ENCODE peak calls at places on chromosomes 6 and 20, in ten cellular contexts. One of them, this sample, is unnamed.

GRCh38 chr6:108667984-108668383 is 107.3 kb downstream of the FOXO3 start:
- DNase-seq in endodermal cell: no peak
- DNase-seq in IMR-90: peak; percentile 75
- DNase-seq in ovary: no peak
- DNase-seq in heart right ventricle: no peak
- DNase-seq in HCT116: no peak
- DNase-seq in body of pancreas: no peak
- DNase-seq in upper lobe of right lung: no peak
- DNase-seq in tibial artery: no peak
- DNase-seq in mammary epithelial cell: no peak
- DNase-seq in this sample: no peak

GRCh38 chr6:54993294-54993693 is 146.7 kb downstream of the FAM83B start:
- DNase-seq in body of pancreas: no peak
- DNase-seq in tibial artery: no peak
- DNase-seq in ovary: no peak
- DNase-seq in mammary epithelial cell: no peak
- DNase-seq in HCT116: no peak
- DNase-seq in IMR-90: no peak
- DNase-seq in endodermal cell: no peak
- DNase-seq in heart right ventricle: no peak
- DNase-seq in upper lobe of right lung: no peak
- DNase-seq in this sample: no peak

GRCh38 chr20:25984933-25985332 is 288.3 kb upstream of the ZNF337 start:
- DNase-seq in HCT116: no peak
- DNase-seq in tibial artery: no peak
- DNase-seq in body of pancreas: peak; percentile 16
- DNase-seq in upper lobe of right lung: peak; percentile 73
- DNase-seq in heart right ventricle: peak; percentile 71
- DNase-seq in endodermal cell: no peak
- DNase-seq in ovary: peak; percentile 69
- DNase-seq in IMR-90: peak; percentile 49
- DNase-seq in mammary epithelial cell: no peak
- DNase-seq in this sample: no peak

GRCh38 chr20:54208492-54209044 is 681 bp downstream of the PFDN4 start:
- DNase-seq in mammary epithelial cell: peak; percentile 65
- DNase-seq in heart right ventricle: peak; percentile 36
- DNase-seq in upper lobe of right lung: no peak
- DNase-seq in ovary: no peak
- DNase-seq in HCT116: no peak
- DNase-seq in body of pancreas: no peak
- DNase-seq in endodermal cell: no peak
- DNase-seq in tibial artery: no peak
- DNase-seq in IMR-90: peak; percentile 63
- DNase-seq in this sample: no peak

GRCh38 chr20:15799871-15800270 is 773.4 kb downstream of the KIF16B start:
- DNase-seq in IMR-90: peak; percentile 0
- DNase-seq in heart right ventricle: no peak
- DNase-seq in mammary epithelial cell: peak; percentile 67
- DNase-seq in HCT116: no peak
- DNase-seq in tibial artery: no peak
- DNase-seq in ovary: no peak
- DNase-seq in body of pancreas: no peak
- DNase-seq in upper lobe of right lung: no peak
- DNase-seq in endodermal cell: no peak
- DNase-seq in this sample: no peak

GRCh38 chr20:3784226-3784853 is 2.2 kb downstream of the CENPB start:
- DNase-seq in body of pancreas: no peak
- DNase-seq in heart right ventricle: peak; percentile 5
- DNase-seq in ovary: no peak
- DNase-seq in endodermal cell: no peak
- DNase-seq in tibial artery: no peak
- DNase-seq in upper lobe of right lung: no peak
- DNase-seq in mammary epithelial cell: no peak
- DNase-seq in HCT116: no peak
- DNase-seq in IMR-90: no peak
- DNase-seq in this sample: no peak

GRCh38 chr6:43941174-43941573 is 171.2 kb downstream of the VEGFA start:
- DNase-seq in endodermal cell: no peak
- DNase-seq in body of pancreas: no peak
- DNase-seq in mammary epithelial cell: no peak
- DNase-seq in IMR-90: no peak
- DNase-seq in tibial artery: no peak
- DNase-seq in ovary: no peak
- DNase-seq in HCT116: no peak
- DNase-seq in upper lobe of right lung: no peak
- DNase-seq in heart right ventricle: no peak
- DNase-seq in this sample: no peak

GRCh38 chr20:55211481-55211880 is 736.1 kb downstream of the DOK5 start:
- DNase-seq in HCT116: no peak
- DNase-seq in IMR-90: no peak
- DNase-seq in heart right ventricle: no peak
- DNase-seq in endodermal cell: no peak
- DNase-seq in mammary epithelial cell: peak; percentile 44
- DNase-seq in body of pancreas: no peak
- DNase-seq in upper lobe of right lung: no peak
- DNase-seq in tibial artery: no peak
- DNase-seq in ovary: no peak
- DNase-seq in this sample: no peak

GRCh38 chr6:151716446-151717047 is 90.9 kb upstream of the ESR1 start:
- DNase-seq in body of pancreas: peak; percentile 16
- DNase-seq in HCT116: no peak
- DNase-seq in IMR-90: no peak
- DNase-seq in upper lobe of right lung: no peak
- DNase-seq in endodermal cell: peak; percentile 78
- DNase-seq in heart right ventricle: no peak
- DNase-seq in mammary epithelial cell: no peak
- DNase-seq in tibial artery: no peak
- DNase-seq in ovary: no peak
- DNase-seq in this sample: no peak

GRCh38 chr6:7621761-7622160 is 31.8 kb downstream of the SNRNP48 start:
- DNase-seq in HCT116: no peak
- DNase-seq in mammary epithelial cell: no peak
- DNase-seq in heart right ventricle: no peak
- DNase-seq in endodermal cell: no peak
- DNase-seq in upper lobe of right lung: no peak
- DNase-seq in IMR-90: peak; percentile 35
- DNase-seq in ovary: no peak
- DNase-seq in tibial artery: no peak
- DNase-seq in body of pancreas: no peak
- DNase-seq in this sample: no peak

GRCh38 chr6:86937219-86938079 is at the start of gene HTR1E:
- DNase-seq in endodermal cell: peak; percentile 97
- DNase-seq in upper lobe of right lung: peak; percentile 65
- DNase-seq in heart right ventricle: no peak
- DNase-seq in HCT116: peak; percentile 4
- DNase-seq in body of pancreas: peak; percentile 65
- DNase-seq in mammary epithelial cell: peak; percentile 23
- DNase-seq in tibial artery: no peak
- DNase-seq in IMR-90: peak; percentile 2
- DNase-seq in ovary: peak; percentile 68
- DNase-seq in this sample: no peak
- H3K4me3 ChIP-seq in endodermal cell: peak within 1 kb of the TSS; percentile 86
- H3K4me3 ChIP-seq in upper lobe of right lung: peak within 1 kb of the TSS; percentile 16
- H3K4me3 ChIP-seq in heart right ventricle: no peak within 1 kb of the TSS
- H3K4me3 ChIP-seq in HCT116: no peak within 1 kb of the TSS
- H3K4me3 ChIP-seq in body of pancreas: no peak within 1 kb of the TSS
- H3K4me3 ChIP-seq in mammary epithelial cell: peak within 1 kb of the TSS; percentile 23
- H3K4me3 ChIP-seq in tibial artery: peak within 1 kb of the TSS; percentile 19
- H3K4me3 ChIP-seq in IMR-90: no peak within 1 kb of the TSS
- H3K4me3 ChIP-seq in ovary: peak within 1 kb of the TSS; percentile 48
- H3K4me3 ChIP-seq in this sample: peak within 1 kb of the TSS; percentile 28

DNA sequence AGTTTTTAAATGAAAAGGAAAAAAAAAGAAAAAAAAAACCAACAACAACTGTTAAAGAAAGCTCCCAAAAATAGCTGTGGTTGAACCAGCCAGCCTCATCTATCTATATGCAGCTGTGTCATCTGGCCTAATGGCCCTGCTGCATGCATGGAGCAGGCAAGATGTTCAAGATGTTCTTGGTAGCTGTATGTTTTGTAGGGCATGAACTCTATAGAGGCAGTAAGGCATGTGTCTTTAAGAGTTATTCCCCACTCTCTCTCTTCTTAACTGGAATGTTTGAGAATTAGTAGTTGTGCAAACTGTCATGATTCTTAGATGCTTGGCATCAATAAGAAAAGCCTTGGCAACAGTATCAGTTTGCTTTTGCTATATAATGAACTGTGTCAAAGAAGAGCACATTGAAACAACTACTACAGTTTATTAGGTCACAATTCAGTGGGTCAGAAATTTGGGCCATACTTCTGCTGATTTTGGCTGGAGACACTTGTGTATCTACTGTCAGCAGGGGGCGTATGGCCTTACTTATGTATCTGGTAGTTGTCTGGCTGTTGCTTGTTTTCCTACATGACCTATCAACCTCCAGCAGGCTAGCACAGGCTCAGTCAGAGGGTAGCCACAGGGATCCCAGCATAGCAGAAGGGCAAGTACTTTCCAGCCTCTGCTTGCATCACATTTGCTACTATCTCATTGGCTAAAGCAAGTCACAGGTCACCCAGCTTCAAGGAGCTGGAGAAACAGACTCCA is 56.1 kb upstream of the LAMP5 start:
- DNase-seq in mammary epithelial cell: peak; percentile 58
- DNase-seq in upper lobe of right lung: no peak
- DNase-seq in body of pancreas: peak; percentile 27
- DNase-seq in tibial artery: no peak
- DNase-seq in IMR-90: peak; percentile 20
- DNase-seq in heart right ventricle: no peak
- DNase-seq in endodermal cell: peak; percentile 76
- DNase-seq in ovary: no peak
- DNase-seq in HCT116: peak; percentile 10
- DNase-seq in this sample: no peak
- TF ChIP-seq CTCF in mammary epithelial cell: peak; percentile 55
- TF ChIP-seq CTCF in upper lobe of right lung: peak; percentile 33
- TF ChIP-seq CTCF in body of pancreas: no peak
- TF ChIP-seq CTCF in tibial artery: no peak
- TF ChIP-seq CTCF in IMR-90: peak; percentile 19
- TF ChIP-seq CTCF in heart right ventricle: no peak
- TF ChIP-seq CTCF in endodermal cell: peak; percentile 72
- TF ChIP-seq CTCF in ovary: no peak
- TF ChIP-seq CTCF in HCT116: peak; percentile 5
- TF ChIP-seq CTCF in this sample: peak; percentile 24

GRCh38 chr6:30963641-30964040 is 19.9 kb upstream of the MUC21 start:
- DNase-seq in IMR-90: peak; percentile 47
- DNase-seq in tibial artery: no peak
- DNase-seq in HCT116: no peak
- DNase-seq in endodermal cell: no peak
- DNase-seq in mammary epithelial cell: no peak
- DNase-seq in body of pancreas: no peak
- DNase-seq in heart right ventricle: no peak
- DNase-seq in ovary: no peak
- DNase-seq in upper lobe of right lung: no peak
- DNase-seq in this sample: no peak

GRCh38 chr6:30966154-30966553 is 17.4 kb upstream of the MUC21 start:
- DNase-seq in body of pancreas: no peak
- DNase-seq in mammary epithelial cell: no peak
- DNase-seq in upper lobe of right lung: no peak
- DNase-seq in IMR-90: no peak
- DNase-seq in tibial artery: no peak
- DNase-seq in heart right ventricle: no peak
- DNase-seq in ovary: no peak
- DNase-seq in HCT116: no peak
- DNase-seq in endodermal cell: no peak
- DNase-seq in this sample: no peak

GRCh38 chr6:30962716-30963115 is 20.8 kb upstream of the MUC21 start:
- DNase-seq in endodermal cell: no peak
- DNase-seq in heart right ventricle: no peak
- DNase-seq in ovary: no peak
- DNase-seq in HCT116: no peak
- DNase-seq in mammary epithelial cell: no peak
- DNase-seq in IMR-90: no peak
- DNase-seq in body of pancreas: no peak
- DNase-seq in tibial artery: no peak
- DNase-seq in upper lobe of right lung: no peak
- DNase-seq in this sample: no peak

GRCh38 chr6:30965140-30965601 is 18.3 kb upstream of the MUC21 start:
- DNase-seq in heart right ventricle: no peak
- DNase-seq in ovary: no peak
- DNase-seq in IMR-90: no peak
- DNase-seq in HCT116: no peak
- DNase-seq in endodermal cell: no peak
- DNase-seq in tibial artery: no peak
- DNase-seq in body of pancreas: no peak
- DNase-seq in mammary epithelial cell: no peak
- DNase-seq in upper lobe of right lung: no peak
- DNase-seq in this sample: no peak

GRCh38 chr6:30964075-30964474 is 19.4 kb upstream of the MUC21 start:
- DNase-seq in ovary: no peak
- DNase-seq in heart right ventricle: no peak
- DNase-seq in tibial artery: no peak
- DNase-seq in HCT116: no peak
- DNase-seq in upper lobe of right lung: no peak
- DNase-seq in endodermal cell: no peak
- DNase-seq in IMR-90: no peak
- DNase-seq in mammary epithelial cell: no peak
- DNase-seq in body of pancreas: no peak
- DNase-seq in this sample: no peak
- H3K27me3 ChIP-seq in ovary: no peaks in the 10 kb centered on the region
- H3K27me3 ChIP-seq in heart right ventricle: no peaks in the 10 kb centered on the region
- H3K27me3 ChIP-seq in tibial artery: no peaks in the 10 kb centered on the region
- H3K27me3 ChIP-seq in HCT116: no peaks in the 10 kb centered on the region
- H3K27me3 ChIP-seq in upper lobe of right lung: no peaks in the 10 kb centered on the region
- H3K27me3 ChIP-seq in endodermal cell: no peaks in the 10 kb centered on the region
- H3K27me3 ChIP-seq in IMR-90: peaks cover 28% of the 10 kb centered on the region
- H3K27me3 ChIP-seq in mammary epithelial cell: no peaks in the 10 kb centered on the region
- H3K27me3 ChIP-seq in body of pancreas: no peaks in the 10 kb centered on the region
- H3K27me3 ChIP-seq in this sample: no peaks in the 10 kb centered on the region

GRCh38 chr6:29968130-29968529 is 25.8 kb downstream of the HLA-A start:
- DNase-seq in ovary: no peak
- DNase-seq in body of pancreas: peak; percentile 66
- DNase-seq in heart right ventricle: no peak
- DNase-seq in mammary epithelial cell: peak; percentile 77
- DNase-seq in endodermal cell: no peak
- DNase-seq in IMR-90: peak; percentile 41
- DNase-seq in tibial artery: no peak
- DNase-seq in upper lobe of right lung: no peak
- DNase-seq in HCT116: peak; percentile 40
- DNase-seq in this sample: peak; percentile 77

GRCh38 chr6:29964904-29965872 is 22.9 kb downstream of the HLA-A start:
- DNase-seq in endodermal cell: peak; percentile 90
- DNase-seq in mammary epithelial cell: peak; percentile 84
- DNase-seq in IMR-90: peak; percentile 91
- DNase-seq in ovary: peak; percentile 62
- DNase-seq in HCT116: peak; percentile 73
- DNase-seq in body of pancreas: peak; percentile 95
- DNase-seq in tibial artery: peak; percentile 85
- DNase-seq in heart right ventricle: peak; percentile 80
- DNase-seq in upper lobe of right lung: peak; percentile 81
- DNase-seq in this sample: peak; percentile 72

GRCh38 chr6:29967379-29968010 is 25.2 kb downstream of the HLA-A start:
- DNase-seq in HCT116: peak; percentile 60
- DNase-seq in heart right ventricle: peak; percentile 76
- DNase-seq in ovary: no peak
- DNase-seq in upper lobe of right lung: no peak
- DNase-seq in endodermal cell: no peak
- DNase-seq in body of pancreas: peak; percentile 85
- DNase-seq in tibial artery: no peak
- DNase-seq in mammary epithelial cell: peak; percentile 60
- DNase-seq in IMR-90: no peak
- DNase-seq in this sample: no peak

GRCh38 chr6:29964553-29964903 is 22.2 kb downstream of the HLA-A start:
- DNase-seq in IMR-90: no peak
- DNase-seq in body of pancreas: no peak
- DNase-seq in mammary epithelial cell: no peak
- DNase-seq in ovary: no peak
- DNase-seq in tibial artery: no peak
- DNase-seq in upper lobe of right lung: no peak
- DNase-seq in heart right ventricle: no peak
- DNase-seq in HCT116: no peak
- DNase-seq in endodermal cell: no peak
- DNase-seq in this sample: no peak

GRCh38 chr6:29965873-29966601 is 23.7 kb downstream of the HLA-A start:
- DNase-seq in HCT116: peak; percentile 91
- DNase-seq in mammary epithelial cell: peak; percentile 67
- DNase-seq in ovary: peak; percentile 63
- DNase-seq in IMR-90: peak; percentile 57
- DNase-seq in body of pancreas: peak; percentile 90
- DNase-seq in endodermal cell: peak; percentile 78
- DNase-seq in tibial artery: peak; percentile 80
- DNase-seq in heart right ventricle: peak; percentile 88
- DNase-seq in upper lobe of right lung: peak; percentile 93
- DNase-seq in this sample: no peak
- H3K4me3 ChIP-seq in HCT116: peak overlapping the region; percentile 47
- H3K4me3 ChIP-seq in mammary epithelial cell: peak overlapping the region; percentile 61
- H3K4me3 ChIP-seq in ovary: peak overlapping the region; percentile 23
- H3K4me3 ChIP-seq in IMR-90: peak overlapping the region; percentile 8
- H3K4me3 ChIP-seq in body of pancreas: no peak overlapping the region
- H3K4me3 ChIP-seq in endodermal cell: peak overlapping the region; percentile 81
- H3K4me3 ChIP-seq in tibial artery: peak overlapping the region; percentile 49
- H3K4me3 ChIP-seq in heart right ventricle: peak overlapping the region; percentile 63
- H3K4me3 ChIP-seq in upper lobe of right lung: peak overlapping the region; percentile 56
- H3K4me3 ChIP-seq in this sample: peak overlapping the region; percentile 33

This sample was measured in kidney epithelial cell.